ENCODE peak calls at places on chromosomes 16 and 17, in four cellular contexts. M is stomach, U is SJCRH30, H is tibial artery. P is an unnamed sample. For H3K4me1, the result is how much of the 10 kb centered on the place peaks cover.

GRCh38 chr17:47699536-47699840 is 5.5 kb downstream of the TBKBP1 start:
- DNase-seq in M (no peak), U (no peak), H (no peak), P (no peak)

GRCh38 chr17:79778504-79779087 is 648 bp downstream of the CBX2 start:
- DNase-seq in M (no peak), U (peak), H (no peak), P (no peak)

GRCh38 chr17:81057079-81057730 is 22.3 kb downstream of the BAIAP2 start:
- DNase-seq in M (peak), U (no peak), H (no peak), P (peak)

GRCh38 chr17:78117027-78117981 is 11.3 kb downstream of the TMC6 start:
- DNase-seq in M (peak), U (no peak), H (no peak), P (peak)

GRCh38 chr16:75109732-75110243 is 6.8 kb downstream of the LDHD start:
- DNase-seq in M (peak), U (no peak), H (peak), P (no peak)

GRCh38 chr17:50806141-50806643 is 29.2 kb upstream of the WFIKKN2 start:
- DNase-seq in M (peak), U (no peak), H (no peak), P (no peak)

GRCh38 chr16:4913130-4913773 is 23.7 kb downstream of the PPL start:
- DNase-seq in M (no peak), U (no peak), H (no peak), P (no peak)

GRCh38 chr17:12053552-12053951 is 32.9 kb downstream of the MAP2K4 start:
- DNase-seq in M (no peak), U (no peak), H (no peak), P (no peak)

GRCh38 chr17:9231449-9232154 is 210.3 kb downstream of the NTN1 start:
- DNase-seq in M (no peak), U (no peak), H (no peak), P (no peak)

GRCh38 chr17:55448681-55449080 is 27.0 kb upstream of the MMD start:
- DNase-seq in M (no peak), U (peak), H (no peak), P (no peak)

GRCh38 chr17:81802856-81803643 is 900 bp upstream of the GCGR start:
- DNase-seq in M (no peak), U (no peak), H (no peak), P (no peak)

GRCh38 chr17:9900744-9901143 is 4.3 kb downstream of the RCVRN start:
- DNase-seq in M (no peak), U (no peak), H (no peak), P (no peak)

GRCh38 chr17:48333034-48333491 is 97.0 kb downstream of the SKAP1 start:
- DNase-seq in M (no peak), U (no peak), H (no peak), P (no peak)

GRCh38 chr16:7513429-7513828 is 180.8 kb downstream of the RBFOX1 start:
- DNase-seq in M (no peak), U (peak), H (no peak), P (no peak)

GRCh38 chr17:34412965-34413441 is 50.0 kb upstream of the CCL1 start:
- DNase-seq in M (no peak), U (no peak), H (no peak), P (no peak)

GRCh38 chr16:1870365-1871082 is 1.4 kb downstream of the MEIOB start:
- DNase-seq in M (no peak), U (no peak), H (no peak), P (no peak)

GRCh38 chr17:46045639-46046038 is 46.6 kb downstream of the STH start:
- DNase-seq in M (no peak), U (no peak), H (no peak), P (no peak)

GRCh38 chr17:74464730-74465377 is 1.6 kb upstream of the CD300A start:
- DNase-seq in M (no peak), U (no peak), H (no peak), P (no peak)
- H3K4me1 ChIP-seq in M (under half), U (under half), H (under half), P (under half)

GRCh38 chr17:75525806-75526554 is 483 bp downstream of the LLGL2 start:
- DNase-seq in M (peak), U (no peak), H (no peak), P (peak)

GRCh38 chr17:75523647-75524046 is 1.9 kb upstream of the LLGL2 start:
- DNase-seq in M (no peak), U (no peak), H (no peak), P (no peak)

GRCh38 chr17:75524971-75525805 is at the start of gene LLGL2:
- DNase-seq in M (peak), U (no peak), H (peak), P (peak)

GRCh38 chr17:75521951-75522727 is 3.4 kb upstream of the LLGL2 start:
- DNase-seq in M (no peak), U (no peak), H (no peak), P (no peak)

DNA sequence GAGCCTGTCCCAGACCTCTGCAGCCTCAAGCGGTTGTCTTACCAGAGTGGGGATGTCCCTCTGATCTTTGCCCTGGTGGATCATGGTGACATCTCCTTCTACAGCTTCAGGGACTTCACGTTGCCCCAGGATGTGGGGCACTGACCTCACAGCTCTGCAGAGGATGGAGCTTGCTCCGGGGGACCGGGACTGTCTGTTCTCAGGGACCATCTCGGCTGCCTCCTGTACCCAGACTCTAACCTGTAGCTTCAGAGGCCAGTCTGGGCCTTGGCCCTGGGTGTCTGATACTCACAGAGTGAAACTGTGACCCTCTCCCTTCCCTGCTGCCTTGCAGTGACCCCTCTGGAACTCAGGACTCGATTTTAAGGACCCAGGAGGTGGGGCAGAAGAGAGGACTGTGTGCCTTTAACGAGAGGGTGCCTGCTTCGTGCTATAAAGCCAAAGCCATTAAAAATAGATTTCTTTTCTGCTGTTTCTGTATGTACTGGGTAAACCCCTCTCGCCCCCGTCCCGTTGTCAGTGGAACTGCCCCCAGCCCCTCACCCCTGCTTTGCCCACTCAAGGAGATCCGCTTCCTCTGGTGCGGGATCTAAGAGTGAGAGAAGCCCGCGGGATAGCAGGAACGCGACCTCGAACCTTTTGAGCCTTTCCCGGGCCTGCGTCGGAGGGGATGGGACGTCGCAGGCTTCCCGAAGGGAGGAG is 1.1 kb upstream of the LLGL2 start:
- DNase-seq in M (no peak), U (no peak), H (no peak), P (no peak)
- H3K4me3 ChIP-seq in M (peak), U (no peak), H (peak), P (peak)

GRCh38 chr16:66522816-66523590 is 26.9 kb downstream of the TK2 start:
- DNase-seq in M (no peak), U (no peak), H (no peak), P (no peak)
- H3K4me1 ChIP-seq in M (under half), U (under half), H (under half), P (under half)

DNA sequence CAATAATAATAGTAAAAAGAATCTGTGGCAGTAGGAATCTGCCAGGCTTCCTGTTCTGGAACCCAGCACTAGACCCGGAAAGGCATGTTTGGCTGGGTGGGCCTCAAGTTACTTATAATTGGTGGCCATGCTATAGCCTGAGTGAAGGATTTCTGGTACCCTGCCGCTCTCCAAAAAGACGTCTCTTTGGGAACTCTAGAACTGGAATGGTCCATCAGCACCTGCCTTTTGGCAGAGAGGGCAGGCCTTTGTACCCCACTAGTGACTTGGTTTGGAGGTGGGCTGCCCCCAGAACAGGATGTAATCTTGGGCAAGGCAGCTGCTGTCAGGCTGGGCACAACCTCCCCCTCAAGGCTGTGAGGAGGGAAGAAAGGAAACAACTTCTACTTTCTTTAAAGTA is 29.3 kb upstream of the ST6GALNAC1 start:
- DNase-seq in M (no peak), U (no peak), H (no peak), P (no peak)
- H3K4me3 ChIP-seq in M (no peak), U (no peak), H (no peak), P (no peak)

GRCh38 chr16:73037331-73037745 is 10.6 kb downstream of the ZFHX3 start:
- DNase-seq in M (peak), U (peak), H (peak), P (no peak)
- H3K4me1 ChIP-seq in M (half or more), U (under half), H (half or more), P (under half)

DNA sequence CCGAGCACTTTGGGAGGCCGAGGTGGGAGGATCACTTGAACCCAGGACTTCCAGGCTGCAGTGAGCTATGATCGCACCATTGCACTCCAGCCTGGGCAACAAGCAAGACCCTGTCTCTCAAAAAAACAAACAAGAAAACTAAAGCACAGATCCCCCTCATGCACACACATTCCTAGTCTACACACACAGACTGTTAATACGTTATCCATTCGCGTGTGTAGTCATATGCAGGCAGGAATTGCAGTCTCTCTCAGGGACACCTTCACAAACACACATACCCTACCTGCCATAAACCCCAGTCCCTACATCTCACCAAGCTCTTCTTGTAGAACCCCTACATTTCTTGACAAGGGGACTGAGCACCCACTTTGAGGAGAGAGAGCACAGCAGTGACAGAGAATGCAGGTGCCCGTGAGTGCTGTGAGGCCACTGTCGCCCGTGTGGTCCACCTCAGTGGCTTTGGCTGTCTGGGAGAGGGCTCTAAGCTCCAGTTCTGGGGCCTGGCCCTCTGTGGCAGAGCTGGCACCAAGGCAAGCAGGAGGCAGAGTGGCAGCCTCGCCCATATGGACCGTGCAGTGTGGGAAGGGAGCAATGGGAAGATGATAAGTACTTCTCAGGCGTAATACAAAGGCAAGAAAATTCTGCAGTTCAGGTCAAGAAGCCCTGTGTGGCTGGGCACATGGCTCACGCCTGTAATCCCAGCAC is 59.0 kb upstream of the RPH3AL start:
- DNase-seq in M (no peak), U (no peak), H (no peak), P (no peak)
- H3K4me3 ChIP-seq in M (no peak), U (no peak), H (no peak), P (no peak)

DNA sequence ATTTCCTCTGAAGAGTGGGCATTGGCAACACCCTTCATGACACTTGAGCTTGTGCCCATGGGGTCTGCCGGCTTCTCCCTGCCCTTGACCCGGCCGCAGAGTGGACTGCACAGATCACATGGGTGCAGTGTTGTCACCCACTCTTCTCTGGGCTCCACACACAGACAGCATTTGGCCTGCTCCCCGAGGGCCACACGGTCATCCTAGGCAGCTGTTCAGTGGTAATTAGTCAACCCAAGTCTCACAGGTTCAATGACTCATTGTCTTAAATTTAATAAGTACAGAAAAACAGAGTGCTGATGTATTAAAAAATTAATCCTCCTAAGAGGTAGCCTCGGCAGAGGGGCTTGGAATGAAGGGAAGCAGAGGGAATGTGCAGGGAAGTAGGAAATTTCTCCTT is 204.8 kb downstream of the MSI2 start:
- DNase-seq in M (no peak), U (peak), H (no peak), P (no peak)
- H3K4me1 ChIP-seq in M (under half), U (under half), H (under half), P (under half)

GRCh38 chr17:38701504-38702165 is 3.4 kb upstream of the MLLT6 start:
- DNase-seq in M (no peak), U (peak), H (no peak), P (peak)
- H3K4me3 ChIP-seq in M (peak), U (peak), H (peak), P (peak)

P was measured in Peyer's patch.